ENCODE peak calls at places on chromosome 22, in seven cellular contexts. Y is SK-N-SH, N is HCT116, J is stomach, S is H1, A is K562, H is suprapubic skin. K is an unnamed sample.
A peak's percentile ranks its signal among the peaks of the same experiment; 100 is the strongest.

GRCh38 chr22:44618400-44618799 is 83.6 kb upstream of the PRR5 start:
- DNase-seq in S (no peak), A (no peak), H (no peak), N (no peak), Y (peak; percentile 75), J (no peak), K (no peak)

GRCh38 chr22:48258841-48259240 is 1496.4 kb downstream of the TBC1D22A start:
- DNase-seq in J (no peak), N (no peak), S (no peak), Y (no peak), A (no peak), H (peak; percentile 41), K (no peak)

GRCh38 chr22:49178246-49179005 is 649.2 kb downstream of the BRD1 start:
- DNase-seq in S (no peak), J (no peak), A (no peak), Y (no peak), H (no peak), N (no peak), K (no peak)

GRCh38 chr22:19041403-19042074 is 80.7 kb downstream of the DGCR2 start:
- DNase-seq in N (no peak), Y (no peak), A (no peak), S (no peak), J (no peak), H (no peak), K (peak; percentile 57)

GRCh38 chr22:25777870-25778269 is 35.9 kb downstream of the MYO18B start:
- DNase-seq in A (no peak), N (peak; percentile 44), H (no peak), J (no peak), Y (peak; percentile 74), S (no peak), K (no peak)

GRCh38 chr22:30047364-30047738 is 32.9 kb upstream of the HORMAD2 start:
- DNase-seq in J (no peak), Y (no peak), S (no peak), N (no peak), A (peak; percentile 10), H (no peak), K (peak; percentile 13)

GRCh38 chr22:44669725-44670027 is 32.3 kb upstream of the PRR5 start:
- DNase-seq in H (no peak), Y (peak; percentile 69), N (no peak), J (no peak), A (peak; percentile 60), S (peak; percentile 70), K (no peak)

GRCh38 chr22:44971651-44972362 is 38.0 kb downstream of the PHF21B start:
- DNase-seq in A (no peak), Y (no peak), S (no peak), H (no peak), N (no peak), J (no peak), K (no peak)

GRCh38 chr22:26174280-26174679 is 5.0 kb downstream of the SEZ6L start:
- DNase-seq in Y (peak; percentile 42), J (no peak), S (peak; percentile 55), N (no peak), A (no peak), H (peak; percentile 62), K (no peak)

GRCh38 chr22:24030186-24030702 is 19.1 kb downstream of the CABIN1 start:
- DNase-seq in A (no peak), Y (no peak), N (no peak), J (no peak), H (no peak), S (no peak), K (no peak)

GRCh38 chr22:49119551-49119952 is 708.1 kb downstream of the BRD1 start:
- DNase-seq in Y (no peak), A (no peak), N (no peak), H (peak; percentile 93), S (no peak), J (no peak), K (no peak)

GRCh38 chr22:22927196-22927887 is 39.7 kb downstream of the IGLL5 start:
- DNase-seq in H (no peak), S (no peak), J (no peak), N (no peak), Y (no peak), A (peak; percentile 61), K (no peak)

GRCh38 chr22:22926359-22927195 is 39.0 kb downstream of the IGLL5 start:
- DNase-seq in N (no peak), S (no peak), Y (no peak), A (peak; percentile 66), H (no peak), J (no peak), K (no peak)

GRCh38 chr22:46050916-46051614 is 74.1 kb upstream of the WNT7B start:
- DNase-seq in S (no peak), N (no peak), J (peak; percentile 21), H (peak; percentile 76), A (no peak), Y (no peak), K (peak; percentile 60)

GRCh38 chr22:46584081-46584903 is 35.9 kb upstream of the GRAMD4 start:
- DNase-seq in Y (no peak), H (no peak), A (no peak), J (no peak), S (peak; percentile 61), N (no peak), K (peak; percentile 57)

GRCh38 chr22:28208036-28208435 is 289.0 kb upstream of the PITPNB start:
- DNase-seq in S (no peak), A (no peak), N (no peak), H (no peak), J (no peak), Y (no peak), K (no peak)

GRCh38 chr22:34943830-34944229 is 122.1 kb upstream of the ISX start:
- DNase-seq in J (no peak), H (no peak), N (no peak), Y (no peak), A (no peak), S (no peak), K (no peak)

GRCh38 chr22:17851754-17852153 is 77.5 kb upstream of the BID start:
- DNase-seq in A (no peak), J (no peak), N (no peak), H (no peak), S (no peak), Y (no peak), K (no peak)

GRCh38 chr22:17570851-17571631 is 7.7 kb downstream of the SLC25A18 start:
- DNase-seq in S (no peak), Y (no peak), N (no peak), A (no peak), H (peak; percentile 89), J (peak; percentile 67), K (peak; percentile 98)

GRCh38 chr22:32466496-32466895 is 2.2 kb upstream of the BPIFC start:
- DNase-seq in Y (no peak), J (no peak), S (no peak), N (no peak), H (no peak), A (no peak), K (no peak)

GRCh38 chr22:25878933-25879332 is 136.9 kb downstream of the MYO18B start:
- DNase-seq in J (no peak), A (no peak), N (no peak), H (no peak), S (no peak), Y (no peak), K (no peak)

GRCh38 chr22:32979606-32980005 is 78.6 kb downstream of the SYN3 start:
- DNase-seq in J (no peak), Y (no peak), S (no peak), A (no peak), H (no peak), N (no peak), K (no peak)

GRCh38 chr22:37273846-37274225 is 8.5 kb upstream of the CYTH4 start:
- DNase-seq in N (no peak), A (no peak), J (no peak), S (no peak), Y (no peak), H (no peak), K (no peak)
- H3K4me1 ChIP-seq in N (peaks cover 30% of the 10 kb centered on the region), A (peaks cover 18% of the 10 kb centered on the region), J (no peaks in the 10 kb centered on the region), S (no peaks in the 10 kb centered on the region), Y (peaks cover 6% of the 10 kb centered on the region), H (no peaks in the 10 kb centered on the region), K (no peaks in the 10 kb centered on the region)

GRCh38 chr22:21028277-21029251 is 3.8 kb downstream of the SLC7A4 start:
- DNase-seq in S (no peak), H (no peak), N (no peak), Y (no peak), A (no peak), J (no peak), K (no peak)

GRCh38 chr22:21026783-21027692 is 5.3 kb downstream of the SLC7A4 start:
- DNase-seq in Y (no peak), S (no peak), N (no peak), A (no peak), J (no peak), H (no peak), K (no peak)

GRCh38 chr22:21022955-21023614 is 8.1 kb downstream of the P2RX6 start:
- DNase-seq in S (no peak), Y (no peak), H (no peak), A (no peak), J (no peak), N (no peak), K (no peak)

GRCh38 chr22:21025266-21025665 is 7.1 kb downstream of the SLC7A4 start:
- DNase-seq in A (peak; percentile 46), Y (no peak), S (no peak), H (no peak), J (no peak), N (no peak), K (no peak)

DNA sequence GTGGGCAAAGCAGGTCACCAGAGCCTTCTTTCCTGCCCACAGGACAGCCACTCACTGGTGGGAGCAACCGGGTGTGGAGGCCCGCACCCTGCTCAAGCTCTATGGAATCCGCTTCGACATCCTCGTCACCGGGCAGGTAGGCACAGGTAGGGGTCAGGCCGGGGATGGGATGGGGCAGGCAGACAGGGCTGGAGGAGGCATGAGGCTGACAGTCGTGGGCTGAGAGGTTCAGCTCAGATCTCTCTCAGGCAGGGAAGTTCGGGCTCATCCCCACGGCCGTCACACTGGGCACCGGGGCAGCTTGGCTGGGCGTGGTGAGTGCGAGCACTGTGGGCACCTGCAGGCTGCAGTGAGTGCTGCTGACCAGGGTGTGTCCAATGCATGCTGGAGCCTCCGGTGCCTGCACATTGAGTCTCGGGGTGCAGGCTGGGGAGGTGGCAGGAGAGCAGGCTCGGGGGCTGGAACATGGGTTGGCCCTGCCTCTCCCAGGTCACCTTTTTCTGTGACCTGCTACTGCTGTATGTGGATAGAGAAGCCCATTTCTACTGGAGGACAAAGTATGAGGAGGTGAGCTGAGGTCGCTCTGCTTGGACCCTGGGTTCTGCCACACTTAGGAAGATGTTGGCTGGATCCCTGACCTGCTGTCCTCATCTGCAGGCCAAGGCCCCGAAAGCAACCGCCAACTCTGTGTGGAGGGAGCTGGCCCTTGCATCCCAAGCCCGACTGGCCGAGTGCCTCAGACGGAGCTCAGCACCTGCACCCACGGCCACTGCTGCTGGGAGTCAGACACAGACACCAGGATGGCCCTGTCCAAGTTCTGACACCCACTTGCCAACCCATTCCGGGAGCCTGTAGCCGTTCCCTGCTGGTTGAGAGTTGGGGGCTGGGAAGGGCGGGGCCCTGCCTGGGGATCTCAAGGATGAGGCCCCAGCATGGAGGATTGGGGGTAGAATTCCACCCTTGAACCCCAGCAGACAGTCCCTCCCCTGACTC is 6.3 kb downstream of the SLC7A4 start:
- DNase-seq in N (no peak), H (no peak), A (peak; percentile 64), J (no peak), S (no peak), Y (no peak), K (no peak)
- TF ChIP-seq POLR2AphosphoS5 in N (no peak), H (no peak), A (no peak), J (no peak), S (no peak), Y (no peak), K (no peak)

GRCh38 chr22:36317658-36318271 is 64.8 kb downstream of the APOL1 start:
- DNase-seq in A (no peak), J (no peak), N (no peak), H (no peak), S (no peak), Y (no peak), K (no peak)
- H3K4me1 ChIP-seq in A (no peaks in the 10 kb centered on the region), J (peaks cover 4% of the 10 kb centered on the region), N (no peaks in the 10 kb centered on the region), H (peaks cover 2% of the 10 kb centered on the region), S (no peaks in the 10 kb centered on the region), Y (no peaks in the 10 kb centered on the region), K (peaks cover 43% of the 10 kb centered on the region)

GRCh38 chr22:31290494-31291402 is 1.5 kb downstream of the PIK3IP1 start:
- DNase-seq in H (peak; percentile 99), S (peak; percentile 90), N (peak; percentile 61), A (peak; percentile 96), Y (peak; percentile 96), J (peak; percentile 99), K (peak; percentile 98)
- TF ChIP-seq POLR2AphosphoS5 in H (peak; percentile 92), S (peak; percentile 59), N (peak; percentile 35), A (peak; percentile 53), Y (no peak), J (peak; percentile 98), K (peak; percentile 91)

K was measured in sigmoid colon.